ENCODE peak calls at places on chromosomes 13 and 19, in four cellular contexts. U is lower lobe of right lung, P is dorsolateral prefrontal cortex, G is BE2C. J is an unnamed sample.

GRCh38 chr19:15210323-15210774 is 9.6 kb upstream of the NOTCH3 start:
- DNase-seq in U (peak), P (no peak), G (no peak), J (no peak)

GRCh38 chr13:66462187-66462586 is 767.9 kb downstream of the PCDH9 start:
- DNase-seq in U (no peak), P (no peak), G (no peak), J (no peak)

GRCh38 chr19:19606021-19606420 is 12.5 kb downstream of the PBX4 start:
- DNase-seq in U (no peak), P (no peak), G (no peak), J (no peak)

GRCh38 chr19:7627166-7627565 is 2.2 kb downstream of the XAB2 start:
- DNase-seq in U (no peak), P (no peak), G (no peak), J (no peak)

GRCh38 chr19:15779756-15780476 is 7.5 kb upstream of the OR10H5 start:
- DNase-seq in U (peak), P (peak), G (no peak), J (no peak)

GRCh38 chr13:80334582-80335260 is 6.2 kb downstream of the SPRY2 start:
- DNase-seq in U (no peak), P (no peak), G (no peak), J (no peak)

GRCh38 chr19:45601524-45602522 is at the start of gene GPR4:
- DNase-seq in U (no peak), P (no peak), G (peak), J (no peak)

GRCh38 chr13:113742000-113742441 is 17.0 kb upstream of the TMEM255B start:
- DNase-seq in U (peak), P (no peak), G (peak), J (peak)

GRCh38 chr19:58538257-58539168 is 5.4 kb upstream of the TRIM28 start:
- DNase-seq in U (peak), P (no peak), G (no peak), J (peak)

GRCh38 chr13:36362251-36362650 is 16.1 kb upstream of the SPART start:
- DNase-seq in U (no peak), P (no peak), G (no peak), J (no peak)

GRCh38 chr19:30932854-30933253 is 416.4 kb downstream of the TSHZ3 start:
- DNase-seq in U (no peak), P (no peak), G (no peak), J (no peak)

GRCh38 chr19:27674701-27675100 is 1538.2 kb downstream of the UQCRFS1 start:
- DNase-seq in U (no peak), P (no peak), G (no peak), J (no peak)

GRCh38 chr19:51070334-51070886 is 5.5 kb upstream of the KLK13 start:
- DNase-seq in U (no peak), P (no peak), G (no peak), J (no peak)

GRCh38 chr19:41219924-41220567 is 1.0 kb downstream of the AXL start:
- DNase-seq in U (no peak), P (no peak), G (peak), J (no peak)

GRCh38 chr13:84455143-84455905 is 573.0 kb upstream of the SLITRK1 start:
- DNase-seq in U (no peak), P (no peak), G (no peak), J (no peak)

GRCh38 chr19:13784731-13785452 is 10.4 kb upstream of the ZSWIM4 start:
- DNase-seq in U (peak), P (peak), G (peak), J (no peak)

GRCh38 chr19:588758-589692 is 656 bp upstream of the HCN2 start:
- DNase-seq in U (no peak), P (no peak), G (peak), J (peak)

GRCh38 chr19:13983213-13983889 is 22.8 kb downstream of the RFX1 start:
- DNase-seq in U (no peak), P (no peak), G (no peak), J (no peak)

GRCh38 chr19:7925171-7925837 is 631 bp downstream of the CTXN1 start:
- DNase-seq in U (peak), P (no peak), G (peak), J (peak)

GRCh38 chr13:80048802-80049201 is 292.1 kb downstream of the SPRY2 start:
- DNase-seq in U (peak), P (peak), G (peak), J (no peak)

GRCh38 chr19:658916-659839 is 3.8 kb downstream of the RNF126 start:
- DNase-seq in U (no peak), P (no peak), G (peak), J (no peak)

GRCh38 chr13:109545964-109546363 is 240.4 kb downstream of the IRS2 start:
- DNase-seq in U (no peak), P (no peak), G (no peak), J (no peak)

GRCh38 chr13:109155301-109155761 is 525.9 kb downstream of the MYO16 start:
- DNase-seq in U (no peak), P (no peak), G (no peak), J (no peak)

GRCh38 chr19:30637926-30638325 is 265.7 kb downstream of the ZNF536 start:
- DNase-seq in U (no peak), P (no peak), G (no peak), J (no peak)

GRCh38 chr19:45567609-45568008 is 17.0 kb downstream of the OPA3 start:
- DNase-seq in U (no peak), P (no peak), G (no peak), J (no peak)

GRCh38 chr19:48752511-48753365 is at the start of gene FUT1:
- DNase-seq in U (peak), P (peak), G (peak), J (peak)

GRCh38 chr19:17254636-17255035 is 8.9 kb upstream of the NR2F6 start:
- DNase-seq in U (no peak), P (no peak), G (no peak), J (no peak)

GRCh38 chr13:111862836-111863815 is 203.8 kb upstream of the SOX1 start:
- DNase-seq in U (no peak), P (no peak), G (no peak), J (no peak)

GRCh38 chr13:27425151-27425917 is 915 bp downstream of the GTF3A start:
- DNase-seq in U (no peak), P (no peak), G (no peak), J (no peak)

GRCh38 chr19:35750167-35750566 is 1.8 kb downstream of the LIN37 start:
- DNase-seq in U (no peak), P (no peak), G (no peak), J (no peak)

GRCh38 chr13:51825165-51825592 is 19.8 kb downstream of the TMEM272 start:
- DNase-seq in U (no peak), P (no peak), G (no peak), J (no peak)

GRCh38 chr13:73412933-73413332 is 354.1 kb downstream of the KLF5 start:
- DNase-seq in U (no peak), P (no peak), G (no peak), J (no peak)

GRCh38 chr13:97015661-97016350 is 21.5 kb upstream of the OXGR1 start:
- DNase-seq in U (no peak), P (no peak), G (no peak), J (no peak)

GRCh38 chr13:48094404-48094780 is 512 bp downstream of the MED4 start:
- DNase-seq in U (no peak), P (no peak), G (peak), J (no peak)

GRCh38 chr13:29436291-29436690 is 159.2 kb downstream of the SLC7A1 start:
- DNase-seq in U (no peak), P (no peak), G (no peak), J (no peak)

GRCh38 chr19:54207908-54208783 is 7.5 kb downstream of the RPS9 start:
- DNase-seq in U (peak), P (no peak), G (no peak), J (no peak)

GRCh38 chr19:4058696-4059492 is 7.8 kb downstream of the ZBTB7A start:
- DNase-seq in U (peak), P (peak), G (no peak), J (no peak)

GRCh38 chr19:32895384-32895783 is 25.8 kb upstream of the SLC7A9 start:
- DNase-seq in U (no peak), P (no peak), G (no peak), J (no peak)

GRCh38 chr13:97258801-97259200 is 36.7 kb downstream of the MBNL2 start:
- DNase-seq in U (no peak), P (no peak), G (no peak), J (no peak)

DNA sequence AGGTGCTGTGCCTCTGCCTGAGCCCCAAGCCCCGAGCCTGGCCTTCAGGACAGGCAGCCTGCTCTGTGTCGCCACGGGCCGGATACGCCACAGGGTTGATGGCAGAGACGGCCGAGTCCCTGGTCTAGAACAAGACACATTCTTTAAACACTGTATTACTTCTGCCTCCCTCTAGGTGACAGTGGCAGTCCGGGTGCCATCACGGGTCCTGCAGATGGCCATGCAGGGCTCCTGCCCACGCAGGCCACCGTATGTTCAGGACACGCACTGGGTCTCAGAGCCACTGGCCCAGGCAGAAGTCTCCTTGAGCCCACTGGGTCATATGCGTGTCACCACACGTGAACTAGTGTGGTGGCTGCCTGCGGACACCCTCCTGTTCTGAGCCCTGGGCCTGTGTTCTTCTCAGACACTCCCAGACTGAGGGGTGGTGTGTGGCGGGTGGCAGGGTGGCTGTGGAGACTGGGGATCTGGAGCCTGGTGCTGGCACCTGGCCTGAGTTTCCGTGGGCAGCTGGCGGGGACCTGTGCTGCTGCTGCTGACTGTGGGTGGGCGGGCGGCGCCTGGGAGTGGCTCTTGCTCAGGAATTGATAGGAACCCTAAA is 4.4 kb downstream of the PLEKHJ1 start:
- DNase-seq in U (no peak), P (peak), G (peak), J (no peak)
- TF ChIP-seq CTCF in U (no peak), P (no peak), G (peak), J (no peak)

DNA sequence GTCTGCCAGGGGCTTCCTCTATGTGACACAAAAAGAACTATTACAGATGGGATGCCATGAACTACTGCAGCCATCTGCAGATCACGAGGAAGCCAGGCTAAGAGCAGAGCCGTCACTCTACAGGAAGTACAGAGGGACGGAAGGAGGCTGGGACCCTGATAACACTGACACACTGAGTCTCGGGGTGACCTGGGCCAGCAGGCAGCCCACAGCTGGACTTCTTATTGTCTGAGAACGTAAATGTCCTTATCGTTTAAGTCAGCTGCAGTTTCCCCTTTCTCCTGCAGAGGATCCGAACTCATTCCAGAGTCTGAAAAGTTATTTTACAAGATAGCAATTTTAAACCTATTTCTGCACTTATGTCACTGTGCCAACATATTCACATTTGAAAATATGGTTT is 20.7 kb downstream of the PARP4 start:
- DNase-seq in U (no peak), P (no peak), G (no peak), J (no peak)
- TF ChIP-seq CTCF in U (no peak), P (no peak), G (no peak), J (no peak)

DNA sequence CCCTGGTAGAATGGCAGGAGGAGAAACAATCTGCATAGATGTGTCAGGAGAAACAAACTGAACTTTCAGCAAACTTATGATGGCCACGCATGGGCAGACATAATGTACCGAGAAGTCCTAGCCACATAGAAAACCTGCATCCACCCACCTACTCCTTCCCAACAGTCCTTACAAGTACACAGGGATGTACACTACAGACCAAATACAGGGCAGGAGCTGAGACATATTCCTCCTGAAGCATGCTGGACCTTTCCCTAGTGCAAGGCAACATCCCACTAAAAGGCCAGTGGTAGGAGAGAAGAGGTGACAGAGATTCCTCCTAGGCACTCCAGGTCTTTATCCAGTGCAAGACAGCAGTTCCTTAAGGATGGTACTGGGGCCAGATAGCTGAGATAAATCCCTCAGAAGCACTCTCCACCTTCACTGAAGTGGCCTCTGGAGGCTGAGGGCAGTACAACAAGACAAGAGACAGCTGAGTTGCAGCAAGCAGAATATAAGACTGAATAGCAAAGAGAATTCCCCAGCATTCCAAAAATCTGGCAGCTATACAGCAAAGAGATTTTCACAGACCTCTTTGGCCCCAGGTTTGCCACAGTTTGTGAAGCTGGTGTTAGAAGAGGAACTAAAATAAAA is 18.3 kb downstream of the VWA8 start:
- DNase-seq in U (no peak), P (no peak), G (peak), J (no peak)
- TF ChIP-seq CTCF in U (no peak), P (no peak), G (peak), J (no peak)

GRCh38 chr13:93925976-93926375 is 553.5 kb downstream of the DCT start:
- DNase-seq in U (no peak), P (no peak), G (no peak), J (no peak)

GRCh38 chr13:93927431-93927830 is 552.1 kb downstream of the DCT start:
- DNase-seq in U (no peak), P (no peak), G (no peak), J (no peak)

GRCh38 chr13:93922063-93922462 is 557.4 kb downstream of the DCT start:
- DNase-seq in U (no peak), P (no peak), G (no peak), J (no peak)
- TF ChIP-seq CTCF in U (no peak), P (no peak), G (peak), J (no peak)

DNA sequence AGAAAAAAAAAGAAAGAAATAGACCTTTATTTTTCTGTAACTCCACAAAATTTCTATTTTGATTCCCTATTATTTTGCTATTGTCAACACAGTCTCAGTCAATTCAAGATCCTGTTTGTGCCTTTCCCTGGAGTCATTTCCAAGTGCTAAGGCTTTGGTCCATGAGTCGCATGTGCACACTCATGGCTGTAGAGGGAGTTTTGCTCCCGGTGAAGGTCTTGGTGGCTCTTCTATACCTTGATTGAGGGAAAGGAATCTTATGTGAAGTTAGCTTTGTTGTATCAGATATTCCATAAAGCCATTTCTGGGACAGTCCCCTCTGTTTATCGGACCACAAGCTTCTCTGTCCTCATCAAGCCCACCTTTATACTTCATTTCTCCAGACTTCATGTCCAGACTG is 58.7 kb upstream of the ALOX5AP start:
- DNase-seq in U (no peak), P (no peak), G (no peak), J (no peak)
- TF ChIP-seq CTCF in U (no peak), P (no peak), G (peak), J (no peak)

GRCh38 chr13:91247768-91248167 is 99.7 kb upstream of the MIR17HG start:
- DNase-seq in U (no peak), P (no peak), G (no peak), J (no peak)
- TF ChIP-seq CTCF in U (peak), P (peak), G (peak), J (no peak)